ENCODE peak calls at places on chromosomes 1 and 21, in seven cellular contexts. One of them, this sample, is unnamed.

GRCh38 chr1:109762821-109763645 is 690 bp downstream of the EPS8L3 start:
- DNase-seq in fibroblast of the aortic adventitia: peak
- DNase-seq in psoas muscle: peak
- DNase-seq in lower lobe of right lung: peak
- DNase-seq in choroid plexus epithelial cell: peak
- DNase-seq in A549: no peak
- DNase-seq in lung: no peak
- DNase-seq in this sample: peak

GRCh38 chr1:234727018-234727757 is 117.2 kb upstream of the IRF2BP2 start:
- DNase-seq in fibroblast of the aortic adventitia: no peak
- DNase-seq in psoas muscle: no peak
- DNase-seq in lower lobe of right lung: no peak
- DNase-seq in choroid plexus epithelial cell: peak
- DNase-seq in A549: no peak
- DNase-seq in lung: no peak
- DNase-seq in this sample: no peak

GRCh38 chr1:56387071-56387747 is 192.2 kb downstream of the PLPP3 start:
- DNase-seq in fibroblast of the aortic adventitia: no peak
- DNase-seq in psoas muscle: no peak
- DNase-seq in lower lobe of right lung: no peak
- DNase-seq in choroid plexus epithelial cell: no peak
- DNase-seq in A549: no peak
- DNase-seq in lung: no peak
- DNase-seq in this sample: no peak

GRCh38 chr1:44366576-44366975 is 11.5 kb upstream of the ERI3 start:
- DNase-seq in fibroblast of the aortic adventitia: no peak
- DNase-seq in psoas muscle: no peak
- DNase-seq in lower lobe of right lung: no peak
- DNase-seq in choroid plexus epithelial cell: no peak
- DNase-seq in A549: no peak
- DNase-seq in lung: no peak
- DNase-seq in this sample: no peak

GRCh38 chr1:50106095-50106761 is 2.5 kb upstream of the ELAVL4 start:
- DNase-seq in fibroblast of the aortic adventitia: no peak
- DNase-seq in psoas muscle: no peak
- DNase-seq in lower lobe of right lung: no peak
- DNase-seq in choroid plexus epithelial cell: no peak
- DNase-seq in A549: no peak
- DNase-seq in lung: no peak
- DNase-seq in this sample: no peak

GRCh38 chr1:78334952-78335351 is 155.8 kb upstream of the PTGFR start:
- DNase-seq in fibroblast of the aortic adventitia: peak
- DNase-seq in psoas muscle: no peak
- DNase-seq in lower lobe of right lung: no peak
- DNase-seq in choroid plexus epithelial cell: peak
- DNase-seq in A549: no peak
- DNase-seq in lung: no peak
- DNase-seq in this sample: no peak

GRCh38 chr1:205792481-205792881 is 17.2 kb upstream of the RAB29 start:
- DNase-seq in fibroblast of the aortic adventitia: no peak
- DNase-seq in psoas muscle: no peak
- DNase-seq in lower lobe of right lung: no peak
- DNase-seq in choroid plexus epithelial cell: no peak
- DNase-seq in A549: no peak
- DNase-seq in lung: no peak
- DNase-seq in this sample: no peak

GRCh38 chr1:86472767-86473166 is 4.0 kb downstream of the CLCA1 start:
- DNase-seq in fibroblast of the aortic adventitia: no peak
- DNase-seq in psoas muscle: no peak
- DNase-seq in lower lobe of right lung: no peak
- DNase-seq in choroid plexus epithelial cell: no peak
- DNase-seq in A549: no peak
- DNase-seq in lung: no peak
- DNase-seq in this sample: no peak

GRCh38 chr1:185973645-185974044 is 239.5 kb downstream of the HMCN1 start:
- DNase-seq in fibroblast of the aortic adventitia: peak
- DNase-seq in psoas muscle: no peak
- DNase-seq in lower lobe of right lung: no peak
- DNase-seq in choroid plexus epithelial cell: peak
- DNase-seq in A549: no peak
- DNase-seq in lung: no peak
- DNase-seq in this sample: peak

GRCh38 chr1:14655386-14655785 is 56.9 kb downstream of the KAZN start:
- DNase-seq in fibroblast of the aortic adventitia: no peak
- DNase-seq in psoas muscle: no peak
- DNase-seq in lower lobe of right lung: no peak
- DNase-seq in choroid plexus epithelial cell: no peak
- DNase-seq in A549: no peak
- DNase-seq in lung: no peak
- DNase-seq in this sample: no peak

GRCh38 chr1:24155011-24155782 is 12.3 kb upstream of the IL22RA1 start:
- DNase-seq in fibroblast of the aortic adventitia: no peak
- DNase-seq in psoas muscle: no peak
- DNase-seq in lower lobe of right lung: no peak
- DNase-seq in choroid plexus epithelial cell: no peak
- DNase-seq in A549: peak
- DNase-seq in lung: no peak
- DNase-seq in this sample: no peak

GRCh38 chr1:112710586-112710985 is 3.7 kb upstream of the RHOC start:
- DNase-seq in fibroblast of the aortic adventitia: no peak
- DNase-seq in psoas muscle: no peak
- DNase-seq in lower lobe of right lung: no peak
- DNase-seq in choroid plexus epithelial cell: no peak
- DNase-seq in A549: no peak
- DNase-seq in lung: no peak
- DNase-seq in this sample: no peak

GRCh38 chr1:25204797-25205441 is 27.4 kb downstream of the SYF2 start:
- DNase-seq in fibroblast of the aortic adventitia: peak
- DNase-seq in psoas muscle: no peak
- DNase-seq in lower lobe of right lung: no peak
- DNase-seq in choroid plexus epithelial cell: peak
- DNase-seq in A549: peak
- DNase-seq in lung: no peak
- DNase-seq in this sample: peak

GRCh38 chr1:231991231-231991630 is 364.6 kb downstream of the DISC1 start:
- DNase-seq in fibroblast of the aortic adventitia: no peak
- DNase-seq in psoas muscle: no peak
- DNase-seq in lower lobe of right lung: no peak
- DNase-seq in choroid plexus epithelial cell: no peak
- DNase-seq in A549: no peak
- DNase-seq in lung: no peak
- DNase-seq in this sample: no peak

GRCh38 chr1:86515597-86515996 is 31.3 kb upstream of the CLCA4 start:
- DNase-seq in fibroblast of the aortic adventitia: peak
- DNase-seq in psoas muscle: no peak
- DNase-seq in lower lobe of right lung: no peak
- DNase-seq in choroid plexus epithelial cell: peak
- DNase-seq in A549: peak
- DNase-seq in lung: no peak
- DNase-seq in this sample: peak

GRCh38 chr1:73401666-73402065 is 796.3 kb downstream of the LRRIQ3 start:
- DNase-seq in fibroblast of the aortic adventitia: no peak
- DNase-seq in psoas muscle: no peak
- DNase-seq in lower lobe of right lung: no peak
- DNase-seq in choroid plexus epithelial cell: no peak
- DNase-seq in A549: peak
- DNase-seq in lung: no peak
- DNase-seq in this sample: no peak

GRCh38 chr1:215192306-215192705 is 109.8 kb downstream of the KCNK2 start:
- DNase-seq in fibroblast of the aortic adventitia: peak
- DNase-seq in psoas muscle: no peak
- DNase-seq in lower lobe of right lung: no peak
- DNase-seq in choroid plexus epithelial cell: peak
- DNase-seq in A549: no peak
- DNase-seq in lung: no peak
- DNase-seq in this sample: peak

GRCh38 chr21:42724226-42724920 is 71.0 kb downstream of the PDE9A start:
- DNase-seq in fibroblast of the aortic adventitia: peak
- DNase-seq in psoas muscle: no peak
- DNase-seq in lower lobe of right lung: no peak
- DNase-seq in choroid plexus epithelial cell: peak
- DNase-seq in A549: peak
- DNase-seq in lung: no peak
- DNase-seq in this sample: peak

GRCh38 chr1:46543382-46543760 is 8.1 kb downstream of the KNCN start:
- DNase-seq in fibroblast of the aortic adventitia: no peak
- DNase-seq in psoas muscle: no peak
- DNase-seq in lower lobe of right lung: no peak
- DNase-seq in choroid plexus epithelial cell: no peak
- DNase-seq in A549: no peak
- DNase-seq in lung: no peak
- DNase-seq in this sample: no peak

DNA sequence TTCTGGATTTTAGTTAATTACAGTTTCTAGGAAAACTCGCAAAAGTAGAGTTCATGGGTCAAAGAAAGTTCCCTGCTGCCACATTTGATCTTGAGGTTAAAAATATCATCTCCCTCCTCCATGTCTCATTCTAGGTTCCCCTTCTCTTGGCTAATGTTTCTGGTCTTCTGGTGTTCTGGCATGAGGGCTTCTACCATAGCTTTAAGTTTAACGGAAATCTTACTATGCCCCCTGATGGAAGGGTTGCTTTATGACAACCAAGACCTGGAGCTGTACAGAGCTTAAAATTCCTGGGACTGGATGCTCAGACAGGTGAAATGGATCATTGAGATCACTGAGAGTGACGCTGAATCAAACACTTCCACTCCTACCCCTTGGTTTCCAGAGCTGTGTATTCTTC is 1881.7 kb downstream of the MRPL39 start:
- DNase-seq in fibroblast of the aortic adventitia: no peak
- DNase-seq in psoas muscle: no peak
- DNase-seq in lower lobe of right lung: no peak
- DNase-seq in choroid plexus epithelial cell: no peak
- DNase-seq in A549: no peak
- DNase-seq in lung: no peak
- DNase-seq in this sample: no peak
- TF ChIP-seq CTCF in fibroblast of the aortic adventitia: no peak
- TF ChIP-seq CTCF in psoas muscle: no peak
- TF ChIP-seq CTCF in lower lobe of right lung: no peak
- TF ChIP-seq CTCF in choroid plexus epithelial cell: no peak
- TF ChIP-seq CTCF in A549: no peak
- TF ChIP-seq CTCF in lung: no peak
- TF ChIP-seq CTCF in this sample: no peak

DNA sequence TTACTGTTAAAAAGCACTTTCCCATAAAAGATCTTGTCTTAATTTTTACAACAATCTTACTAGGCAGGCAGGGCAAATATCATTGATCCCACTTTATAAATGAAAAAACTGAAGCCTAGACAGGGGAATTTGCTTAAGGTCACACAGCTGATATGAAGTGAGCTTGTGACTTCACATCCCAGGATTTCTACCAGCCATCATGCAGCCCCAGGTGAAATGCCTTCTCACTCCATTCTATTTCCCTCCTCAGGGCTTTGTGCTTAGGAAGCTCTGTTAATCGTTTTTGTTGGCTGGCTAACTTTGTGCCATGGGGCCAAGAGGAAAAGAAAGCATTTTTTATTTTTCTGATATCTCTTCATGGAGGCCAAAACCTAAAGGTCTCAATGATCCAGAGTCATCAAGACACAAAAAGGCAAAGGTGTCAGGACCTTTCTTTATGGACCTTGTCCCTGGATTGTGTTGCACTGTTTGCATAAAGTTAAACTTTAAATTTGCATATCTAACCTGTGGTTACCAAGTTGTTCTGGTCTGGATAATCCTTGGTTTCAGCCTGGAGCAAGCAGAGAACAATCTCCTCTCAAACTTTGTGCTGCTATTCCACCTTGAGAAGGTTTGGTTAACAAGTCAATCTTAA is 44.8 kb upstream of the ZNF326 start:
- DNase-seq in fibroblast of the aortic adventitia: no peak
- DNase-seq in psoas muscle: no peak
- DNase-seq in lower lobe of right lung: no peak
- DNase-seq in choroid plexus epithelial cell: no peak
- DNase-seq in A549: no peak
- DNase-seq in lung: no peak
- DNase-seq in this sample: no peak
- H3K4me3 ChIP-seq in fibroblast of the aortic adventitia: no peak
- H3K4me3 ChIP-seq in psoas muscle: no peak
- H3K4me3 ChIP-seq in lower lobe of right lung: no peak
- H3K4me3 ChIP-seq in choroid plexus epithelial cell: no peak
- H3K4me3 ChIP-seq in A549: no peak
- H3K4me3 ChIP-seq in lung: no peak
- H3K4me3 ChIP-seq in this sample: no peak

DNA sequence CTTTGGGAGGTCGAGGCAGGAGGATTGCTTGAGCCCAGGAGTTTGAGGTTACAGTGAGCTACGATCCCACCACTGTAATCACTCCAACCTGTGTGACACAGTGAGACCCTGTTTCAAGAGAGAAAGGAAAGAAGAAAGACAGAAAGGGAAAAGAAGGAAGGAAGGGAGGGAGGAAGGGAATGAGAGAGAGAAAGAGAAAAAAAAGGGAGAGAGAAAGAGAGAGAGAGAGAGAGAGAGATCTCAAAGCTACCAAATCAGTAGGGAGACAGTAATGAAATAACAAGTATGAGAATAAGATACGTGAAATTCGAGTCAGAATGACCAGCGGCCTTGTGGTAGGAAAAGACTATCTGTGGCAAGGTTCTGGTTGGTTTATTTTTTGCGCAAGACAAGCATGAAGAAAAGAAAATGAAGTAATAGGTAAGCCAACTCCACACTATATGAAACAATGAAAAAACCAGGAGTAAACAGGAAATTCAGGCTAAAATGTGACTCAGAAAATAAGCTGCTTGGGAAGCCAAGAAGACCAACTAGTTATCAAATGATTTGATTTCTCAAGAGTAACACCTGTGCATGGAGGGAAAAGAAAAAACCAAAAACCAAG is 8.9 kb downstream of the MTF1 start:
- DNase-seq in fibroblast of the aortic adventitia: no peak
- DNase-seq in psoas muscle: no peak
- DNase-seq in lower lobe of right lung: no peak
- DNase-seq in choroid plexus epithelial cell: peak
- DNase-seq in A549: no peak
- DNase-seq in lung: no peak
- DNase-seq in this sample: peak
- TF ChIP-seq CTCF in fibroblast of the aortic adventitia: no peak
- TF ChIP-seq CTCF in psoas muscle: no peak
- TF ChIP-seq CTCF in lower lobe of right lung: no peak
- TF ChIP-seq CTCF in choroid plexus epithelial cell: no peak
- TF ChIP-seq CTCF in A549: no peak
- TF ChIP-seq CTCF in lung: no peak
- TF ChIP-seq CTCF in this sample: no peak

GRCh38 chr1:178538192-178538916 is 25.4 kb downstream of the TEX35 start:
- DNase-seq in fibroblast of the aortic adventitia: peak
- DNase-seq in psoas muscle: no peak
- DNase-seq in lower lobe of right lung: no peak
- DNase-seq in choroid plexus epithelial cell: peak
- DNase-seq in A549: peak
- DNase-seq in lung: no peak
- DNase-seq in this sample: peak

GRCh38 chr1:178536844-178537371 is 24.0 kb downstream of the TEX35 start:
- DNase-seq in fibroblast of the aortic adventitia: peak
- DNase-seq in psoas muscle: peak
- DNase-seq in lower lobe of right lung: no peak
- DNase-seq in choroid plexus epithelial cell: peak
- DNase-seq in A549: peak
- DNase-seq in lung: peak
- DNase-seq in this sample: peak

GRCh38 chr1:178536329-178536728 is 23.4 kb downstream of the TEX35 start:
- DNase-seq in fibroblast of the aortic adventitia: no peak
- DNase-seq in psoas muscle: no peak
- DNase-seq in lower lobe of right lung: no peak
- DNase-seq in choroid plexus epithelial cell: no peak
- DNase-seq in A549: no peak
- DNase-seq in lung: no peak
- DNase-seq in this sample: no peak

GRCh38 chr1:178539291-178539690 is 26.4 kb downstream of the TEX35 start:
- DNase-seq in fibroblast of the aortic adventitia: no peak
- DNase-seq in psoas muscle: no peak
- DNase-seq in lower lobe of right lung: no peak
- DNase-seq in choroid plexus epithelial cell: no peak
- DNase-seq in A549: no peak
- DNase-seq in lung: no peak
- DNase-seq in this sample: no peak

GRCh38 chr1:178537445-178538090 is 24.7 kb downstream of the TEX35 start:
- DNase-seq in fibroblast of the aortic adventitia: no peak
- DNase-seq in psoas muscle: no peak
- DNase-seq in lower lobe of right lung: no peak
- DNase-seq in choroid plexus epithelial cell: no peak
- DNase-seq in A549: peak
- DNase-seq in lung: no peak
- DNase-seq in this sample: no peak
- H3K4me3 ChIP-seq in fibroblast of the aortic adventitia: no peak
- H3K4me3 ChIP-seq in psoas muscle: no peak
- H3K4me3 ChIP-seq in lower lobe of right lung: no peak
- H3K4me3 ChIP-seq in choroid plexus epithelial cell: no peak
- H3K4me3 ChIP-seq in A549: peak
- H3K4me3 ChIP-seq in lung: no peak
- H3K4me3 ChIP-seq in this sample: no peak